ENCODE peak calls at places on chromosomes 2 and 18, in six cellular contexts. K is nephron progenitor cell; Z is PC-3; M is A172; V is PC-9; A is stimulated activated CD8-positive, alpha-beta memory T cell treated with anti-CD3 and anti-CD28 coated beads, Interleukin-4, amount 100 ng/mL, for 1 hour. C is an unnamed sample.
A peak's percentile ranks its signal among the peaks of the same experiment; 100 is the strongest.

GRCh38 chr18:51446571-51447210 is 249.2 kb upstream of the MEX3C start:
- DNase-seq in K (no peak), Z (no peak), M (no peak), V (no peak), A (no peak), C (no peak)

GRCh38 chr2:28674062-28674712 is 77.4 kb upstream of the PPP1CB start:
- DNase-seq in K (no peak), Z (peak; percentile 19), M (no peak), V (no peak), A (no peak), C (no peak)

GRCh38 chr18:28114472-28114871 is 62.5 kb downstream of the CDH2 start:
- DNase-seq in K (no peak), Z (peak; percentile 85), M (peak; percentile 73), V (no peak), A (no peak), C (no peak)

GRCh38 chr18:48195782-48196181 is 213.4 kb downstream of the ZBTB7C start:
- DNase-seq in K (no peak), Z (no peak), M (no peak), V (no peak), A (no peak), C (no peak)

GRCh38 chr2:218021536-218022071 is 18.8 kb upstream of the TNS1 start:
- DNase-seq in K (no peak), Z (no peak), M (no peak), V (no peak), A (no peak), C (no peak)

GRCh38 chr2:33321236-33321731 is 155.2 kb upstream of the RASGRP3 start:
- DNase-seq in K (no peak), Z (peak; percentile 45), M (peak; percentile 72), V (no peak), A (no peak), C (no peak)

GRCh38 chr2:107627164-107627563 is 199.5 kb upstream of the RGPD4 start:
- DNase-seq in K (no peak), Z (peak; percentile 56), M (no peak), V (no peak), A (no peak), C (no peak)

GRCh38 chr2:15863089-15863488 is 77.3 kb upstream of the MYCN start:
- DNase-seq in K (no peak), Z (no peak), M (no peak), V (no peak), A (no peak), C (no peak)

GRCh38 chr18:48306838-48307237 is 102.3 kb downstream of the ZBTB7C start:
- DNase-seq in K (no peak), Z (no peak), M (no peak), V (no peak), A (no peak), C (no peak)

GRCh38 chr2:240426797-240427721 is 8.4 kb upstream of the GPC1 start:
- DNase-seq in K (peak; percentile 2), Z (peak; percentile 53), M (no peak), V (peak; percentile 91), A (no peak), C (no peak)

GRCh38 chr2:138087761-138088602 is 123.7 kb downstream of the HNMT start:
- DNase-seq in K (peak; percentile 25), Z (peak; percentile 3), M (no peak), V (no peak), A (no peak), C (no peak)

GRCh38 chr18:74127483-74127750 is 20.2 kb downstream of the FBXO15 start:
- DNase-seq in K (no peak), Z (no peak), M (no peak), V (no peak), A (no peak), C (no peak)

GRCh38 chr18:9885170-9886004 is at the start of gene TXNDC2:
- DNase-seq in K (no peak), Z (no peak), M (no peak), V (no peak), A (no peak), C (no peak)

GRCh38 chr18:50507120-50507590 is 52.7 kb upstream of the MAPK4 start:
- DNase-seq in K (peak; percentile 67), Z (peak; percentile 29), M (peak; percentile 16), V (peak; percentile 4), A (no peak), C (no peak)

GRCh38 chr2:229780856-229781773 is 66.8 kb upstream of the DNER start:
- DNase-seq in K (peak; percentile 8), Z (peak; percentile 59), M (peak; percentile 40), V (peak; percentile 1), A (no peak), C (no peak)

C was measured in cortex of kidney.